ENCODE peak calls at places on chromosomes 12 and 14, in five cellular contexts. T is IMR-90, Y is neuronal stem cell, S is mesenchymal stem cell, G is trophoblast cell. O is an unnamed sample. For H3K36me3, the result is how much of the 10 kb centered on the place peaks cover.

GRCh38 chr12:46260153-46260912 is 8.5 kb downstream of the SLC38A1 start:
- DNase-seq in T (peak), Y (no peak), S (peak), G (peak), O (peak)

GRCh38 chr12:64568313-64568712 is 42.0 kb upstream of the RASSF3 start:
- DNase-seq in T (no peak), Y (no peak), S (no peak), G (no peak), O (peak)

GRCh38 chr12:64187370-64187769 is 34.7 kb downstream of the KICS2 start:
- DNase-seq in T (peak), Y (no peak), S (peak), G (no peak), O (no peak)

GRCh38 chr14:93040443-93040842 is 75.3 kb downstream of the ITPK1 start:
- DNase-seq in T (no peak), Y (no peak), S (no peak), G (no peak), O (no peak)

GRCh38 chr12:42426733-42427132 is 100.8 kb downstream of the PPHLN1 start:
- DNase-seq in T (peak), Y (no peak), S (peak), G (peak), O (peak)

GRCh38 chr14:38108681-38109080 is 99.0 kb upstream of the SSTR1 start:
- DNase-seq in T (peak), Y (no peak), S (peak), G (peak), O (no peak)

GRCh38 chr14:105018414-105018813 is 2.5 kb downstream of the CDCA4 start:
- DNase-seq in T (no peak), Y (no peak), S (no peak), G (peak), O (no peak)

GRCh38 chr14:92584221-92584620 is 70.6 kb downstream of the RIN3 start:
- DNase-seq in T (no peak), Y (no peak), S (no peak), G (no peak), O (no peak)

GRCh38 chr12:4819654-4820053 is 90.1 kb upstream of the KCNA1 start:
- DNase-seq in T (peak), Y (no peak), S (no peak), G (peak), O (no peak)

GRCh38 chr12:85588221-85588620 is 248.0 kb downstream of the RASSF9 start:
- DNase-seq in T (no peak), Y (no peak), S (no peak), G (no peak), O (peak)

GRCh38 chr12:103538397-103538796 is 42.6 kb upstream of the C12orf42 start:
- DNase-seq in T (no peak), Y (no peak), S (no peak), G (no peak), O (no peak)

GRCh38 chr12:47812797-47813490 is 6.8 kb downstream of the HDAC7 start:
- DNase-seq in T (peak), Y (peak), S (peak), G (peak), O (peak)

GRCh38 chr12:2623472-2623871 is 171.3 kb upstream of the FKBP4 start:
- DNase-seq in T (no peak), Y (no peak), S (no peak), G (no peak), O (no peak)

GRCh38 chr12:115216300-115216699 is 532.3 kb upstream of the TBX3 start:
- DNase-seq in T (peak), Y (no peak), S (no peak), G (no peak), O (no peak)

GRCh38 chr12:128790653-128791373 is 32.9 kb downstream of the SLC15A4 start:
- DNase-seq in T (no peak), Y (no peak), S (no peak), G (no peak), O (no peak)

GRCh38 chr12:91098942-91099341 is 12.4 kb downstream of the LUM start:
- DNase-seq in T (peak), Y (no peak), S (peak), G (peak), O (no peak)

GRCh38 chr14:104913413-104913812 is 11.3 kb upstream of the PLD4 start:
- DNase-seq in T (no peak), Y (no peak), S (no peak), G (no peak), O (no peak)

GRCh38 chr14:79186523-79186922 is 1016.4 kb downstream of the NRXN3 start:
- DNase-seq in T (peak), Y (no peak), S (peak), G (peak), O (peak)

GRCh38 chr12:13195244-13195643 is 1.3 kb upstream of the EMP1 start:
- DNase-seq in T (peak), Y (no peak), S (peak), G (no peak), O (no peak)

GRCh38 chr12:52239767-52240166 is 6.7 kb downstream of the KRT7 start:
- DNase-seq in T (no peak), Y (no peak), S (no peak), G (no peak), O (no peak)

GRCh38 chr12:119940881-119941280 is 48.2 kb upstream of the BICDL1 start:
- DNase-seq in T (peak), Y (no peak), S (peak), G (no peak), O (no peak)

GRCh38 chr14:89856871-89857345 is 97.6 kb downstream of the EFCAB11 start:
- DNase-seq in T (peak), Y (no peak), S (peak), G (no peak), O (no peak)

GRCh38 chr14:66496911-66497310 is 10.7 kb downstream of the CCDC196 start:
- DNase-seq in T (no peak), Y (no peak), S (no peak), G (no peak), O (no peak)

GRCh38 chr12:96861656-96862055 is 45.4 kb upstream of the NEDD1 start:
- DNase-seq in T (no peak), Y (no peak), S (no peak), G (no peak), O (no peak)

GRCh38 chr14:92531151-92531873 is 17.7 kb downstream of the RIN3 start:
- DNase-seq in T (no peak), Y (no peak), S (no peak), G (peak), O (no peak)

GRCh38 chr12:14257734-14258467 is 107.6 kb upstream of the ATF7IP start:
- DNase-seq in T (peak), Y (peak), S (peak), G (peak), O (peak)

GRCh38 chr12:14257303-14257733 is 108.2 kb upstream of the ATF7IP start:
- DNase-seq in T (no peak), Y (no peak), S (no peak), G (no peak), O (no peak)

GRCh38 chr12:14259481-14260010 is 105.9 kb upstream of the ATF7IP start:
- DNase-seq in T (no peak), Y (no peak), S (no peak), G (no peak), O (no peak)

GRCh38 chr12:14260011-14260993 is 105.2 kb upstream of the ATF7IP start:
- DNase-seq in T (peak), Y (peak), S (peak), G (peak), O (peak)

GRCh38 chr12:14258468-14258947 is 107.0 kb upstream of the ATF7IP start:
- DNase-seq in T (peak), Y (no peak), S (no peak), G (no peak), O (peak)
- H3K23ac ChIP-seq in T (peak), Y (no peak), S (no peak), G (no peak), O (no peak)

GRCh38 chr12:66149702-66150398 is 19.3 kb upstream of the LLPH start:
- DNase-seq in T (no peak), Y (no peak), S (no peak), G (no peak), O (peak)

GRCh38 chr12:66141299-66141698 is 10.7 kb upstream of the LLPH start:
- DNase-seq in T (no peak), Y (no peak), S (no peak), G (no peak), O (no peak)

GRCh38 chr12:66140726-66141125 is 10.2 kb upstream of the LLPH start:
- DNase-seq in T (no peak), Y (no peak), S (peak), G (no peak), O (peak)

GRCh38 chr12:66143868-66144267 is 13.3 kb upstream of the LLPH start:
- DNase-seq in T (no peak), Y (no peak), S (no peak), G (no peak), O (no peak)

DNA sequence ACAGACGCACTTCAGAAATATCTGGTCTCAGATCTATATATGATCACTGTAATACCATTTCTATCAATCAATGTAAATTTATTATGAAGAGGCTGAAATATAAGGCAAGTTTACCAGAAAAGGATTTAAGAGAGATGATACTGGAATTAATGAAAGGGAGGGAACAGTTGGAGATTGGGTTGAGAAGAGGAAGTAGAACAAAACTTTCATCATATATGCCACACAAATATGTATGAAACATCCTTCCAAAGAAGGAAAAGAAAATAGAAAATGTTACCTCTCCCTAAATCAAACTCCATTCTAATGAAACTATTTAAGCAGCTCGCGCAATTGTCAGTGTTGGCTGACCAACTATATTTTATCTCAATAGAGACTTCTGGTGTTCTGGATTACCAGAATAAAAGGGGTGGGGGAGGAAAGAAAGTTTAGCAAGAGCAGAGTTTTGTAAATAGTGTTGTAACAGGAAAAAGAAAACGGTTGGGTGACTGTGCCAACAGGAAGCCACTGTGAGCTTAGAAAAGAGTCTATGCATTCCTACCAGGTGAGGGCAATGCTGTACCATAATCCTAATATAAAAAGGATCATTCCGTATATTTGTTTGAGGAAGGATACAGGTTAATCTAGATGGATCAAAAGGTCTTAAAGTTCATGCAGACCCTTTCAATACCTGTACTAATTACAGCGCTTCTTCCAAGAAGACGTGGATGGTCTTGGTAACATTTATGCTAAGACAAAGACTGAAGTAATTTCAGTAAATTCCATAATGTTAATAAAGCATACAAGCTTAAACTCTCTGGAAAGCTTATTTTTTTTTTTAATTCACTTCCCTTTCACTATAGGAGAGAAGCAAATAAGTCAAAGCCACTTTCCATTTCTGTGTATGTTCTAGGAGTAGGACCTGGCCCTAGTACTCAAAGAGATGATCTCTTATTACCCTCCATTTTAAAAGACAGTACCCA is 14.5 kb upstream of the LLPH start:
- DNase-seq in T (peak), Y (peak), S (peak), G (peak), O (peak)
- H3K4me3 ChIP-seq in T (no peak), Y (no peak), S (no peak), G (no peak), O (no peak)

DNA sequence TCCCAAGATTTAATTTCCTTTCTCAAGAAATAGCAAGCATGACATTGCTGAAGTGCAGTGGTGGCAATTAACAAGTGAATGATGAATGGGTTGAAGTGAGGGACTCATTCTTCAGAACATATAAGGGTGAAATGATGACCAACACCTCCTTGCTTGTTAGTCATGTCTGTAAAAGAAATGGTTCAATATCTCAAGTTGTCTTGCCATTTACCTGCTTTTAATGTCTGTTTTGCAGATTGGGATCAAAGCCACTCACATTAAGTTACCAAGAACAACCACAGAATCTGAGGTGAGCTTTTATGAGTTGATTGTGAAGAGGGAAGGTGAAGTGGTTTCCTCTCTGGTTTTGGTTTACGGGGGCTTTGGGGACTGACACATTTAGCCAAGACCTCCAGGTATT is 24.1 kb downstream of the MTHFD1 start:
- DNase-seq in T (no peak), Y (no peak), S (no peak), G (no peak), O (no peak)
- H3K36me3 ChIP-seq in T (under half), Y (under half), S (under half), G (under half), O (under half)

GRCh38 chr12:121801601-121802484 is 2.0 kb upstream of the SETD1B start:
- DNase-seq in T (peak), Y (no peak), S (peak), G (peak), O (peak)
- H3K23ac ChIP-seq in T (peak), Y (no peak), S (peak), G (no peak), O (peak)

GRCh38 chr12:53961025-53961761 is 6.5 kb downstream of the HOXC12 start:
- DNase-seq in T (no peak), Y (no peak), S (no peak), G (no peak), O (no peak)
- H3K4me3 ChIP-seq in T (no peak), Y (no peak), S (no peak), G (no peak), O (no peak)

GRCh38 chr12:57553343-57554202 is 3.7 kb downstream of the KIF5A start:
- DNase-seq in T (no peak), Y (no peak), S (no peak), G (no peak), O (no peak)

GRCh38 chr12:57552306-57552651 is 2.4 kb downstream of the KIF5A start:
- DNase-seq in T (no peak), Y (no peak), S (no peak), G (no peak), O (no peak)

GRCh38 chr12:57554897-57555296 is 5.1 kb downstream of the KIF5A start:
- DNase-seq in T (no peak), Y (no peak), S (no peak), G (no peak), O (no peak)

GRCh38 chr12:57552692-57553321 is 3.0 kb downstream of the KIF5A start:
- DNase-seq in T (peak), Y (no peak), S (peak), G (no peak), O (no peak)

DNA sequence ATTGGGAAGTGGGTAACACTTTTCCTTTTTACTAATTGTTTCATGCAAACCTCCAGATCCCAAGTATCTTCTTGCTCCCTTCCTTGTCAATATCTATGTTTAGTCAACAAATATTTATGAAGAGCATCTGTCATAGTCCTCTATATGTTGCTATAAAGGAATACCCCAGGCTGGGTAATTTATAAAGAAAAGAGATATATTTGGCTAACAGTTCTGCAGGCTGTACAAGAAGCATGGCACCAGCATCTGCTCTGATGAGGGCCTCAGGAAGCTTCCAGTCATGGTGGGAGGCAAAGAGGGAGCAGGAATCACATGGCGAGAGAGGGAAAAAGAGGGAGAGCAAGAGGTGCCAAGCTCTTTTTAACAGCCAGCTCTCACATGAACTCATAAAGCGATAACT is 4.6 kb downstream of the KIF5A start:
- DNase-seq in T (no peak), Y (no peak), S (no peak), G (no peak), O (no peak)
- H3K36me3 ChIP-seq in T (under half), Y (under half), S (under half), G (under half), O (under half)

DNA sequence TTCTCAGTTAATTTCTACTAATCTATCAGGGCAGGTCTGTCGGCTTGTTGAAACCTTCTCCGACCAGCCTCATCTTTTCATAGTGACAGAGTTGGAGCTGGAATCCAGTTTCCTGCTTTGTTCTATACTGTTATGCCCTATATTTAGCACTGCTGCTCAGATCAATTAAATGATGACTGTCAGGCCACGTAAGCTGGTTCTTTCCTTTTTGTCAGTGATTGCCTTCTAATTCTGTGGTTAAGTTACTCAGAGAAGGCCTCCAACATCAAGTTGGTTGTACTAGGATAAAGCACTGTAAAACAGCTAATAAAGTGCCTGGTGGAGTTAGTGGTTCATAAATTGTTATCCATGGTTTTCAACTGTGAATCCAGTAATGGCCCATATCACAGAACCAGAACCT is 22.6 kb downstream of the DERA start:
- DNase-seq in T (peak), Y (no peak), S (no peak), G (no peak), O (no peak)
- H3K23ac ChIP-seq in T (peak), Y (no peak), S (no peak), G (no peak), O (no peak)

DNA sequence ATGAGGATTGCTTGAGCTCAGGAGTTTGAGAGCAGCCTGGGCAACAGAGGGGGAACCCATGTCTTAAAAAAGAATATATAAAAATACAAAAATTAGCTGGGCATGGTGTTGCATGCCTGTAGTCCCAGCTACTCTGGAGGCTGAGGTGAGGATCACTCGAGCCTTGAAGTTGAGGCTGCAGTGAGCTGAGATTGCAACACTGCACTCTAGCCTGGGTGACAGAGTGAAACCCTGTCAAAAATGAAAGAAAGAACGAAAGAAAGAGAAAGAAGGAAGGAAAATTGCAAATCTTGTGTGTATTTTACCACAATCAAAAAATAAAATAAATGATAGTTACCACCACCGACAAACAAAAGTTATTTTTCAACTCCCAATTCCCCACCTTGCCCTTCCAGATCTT is 45.3 kb downstream of the SPRING1 start:
- DNase-seq in T (no peak), Y (no peak), S (no peak), G (no peak), O (no peak)
- H3K4me3 ChIP-seq in T (no peak), Y (no peak), S (no peak), G (no peak), O (no peak)

GRCh38 chr14:73726025-73726961 is 12.1 kb upstream of the PNMA1 start:
- DNase-seq in T (no peak), Y (no peak), S (no peak), G (no peak), O (no peak)
- H3K36me3 ChIP-seq in T (half or more), Y (under half), S (half or more), G (half or more), O (under half)

DNA sequence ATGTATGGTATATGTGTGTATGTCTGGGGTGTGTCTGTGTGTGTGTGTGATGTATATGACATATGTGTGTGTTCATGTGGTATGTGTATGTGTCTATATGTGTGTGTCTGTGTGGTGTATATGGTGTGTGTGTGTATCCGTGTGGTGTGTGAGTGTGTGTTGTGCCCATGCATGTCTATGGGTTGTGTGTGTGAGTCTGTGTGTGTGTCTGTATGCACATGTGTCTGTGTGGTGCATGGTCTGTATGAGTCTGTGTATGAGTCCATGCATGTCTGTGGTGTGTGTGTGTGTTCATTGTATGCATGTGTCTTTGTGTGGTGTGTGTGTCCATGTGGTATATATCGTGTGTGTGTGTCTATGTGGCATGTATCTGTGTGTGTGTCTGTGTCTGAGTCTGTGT is 168.1 kb upstream of the GSC start:
- DNase-seq in T (no peak), Y (no peak), S (no peak), G (no peak), O (no peak)
- H3K23ac ChIP-seq in T (no peak), Y (peak), S (no peak), G (peak), O (no peak)